ENCODE peak calls at places on chromosomes 13 and 19, in six cellular contexts. X, D, Q, K, Z and B are unnamed samples.

GRCh38 chr19:40363128-40363527 is 14.6 kb downstream of the PLD3 start:
- DNase-seq in X (no peak), D (no peak), Q (peak; percentile 66), K (no peak), Z (no peak), B (peak; percentile 82)

GRCh38 chr19:50535672-50536071 is 22.0 kb upstream of the ASPDH start:
- DNase-seq in Q (no peak), D (no peak), K (no peak), X (no peak), Z (no peak), B (no peak)

GRCh38 chr13:113115363-113116205 is 7.0 kb upstream of the F10 start:
- DNase-seq in Q (no peak), D (no peak), X (no peak), Z (no peak), K (no peak), B (no peak)

GRCh38 chr13:95156208-95156607 is 145.0 kb downstream of the ABCC4 start:
- DNase-seq in Z (peak; percentile 6), K (peak; percentile 50), X (no peak), Q (no peak), D (no peak), B (peak; percentile 6)

GRCh38 chr13:91647361-91647970 is 249.0 kb downstream of the GPC5 start:
- DNase-seq in X (no peak), Q (peak; percentile 77), D (no peak), Z (peak; percentile 26), K (no peak), B (peak; percentile 34)

GRCh38 chr13:34611678-34612077 is 330.4 kb upstream of the NBEA start:
- DNase-seq in K (no peak), X (no peak), Q (no peak), D (no peak), Z (no peak), B (no peak)

GRCh38 chr19:46326608-46327007 is 20.3 kb upstream of the PPP5C start:
- DNase-seq in X (no peak), K (no peak), D (no peak), Z (no peak), Q (no peak), B (no peak)

GRCh38 chr13:95301135-95301946 is at the start of gene ABCC4:
- DNase-seq in X (no peak), K (peak; percentile 72), Q (peak; percentile 81), Z (peak; percentile 51), D (peak; percentile 64), B (peak; percentile 79)

GRCh38 chr19:39053276-39054090 is 21.1 kb upstream of the FBXO27 start:
- DNase-seq in Q (no peak), Z (peak; percentile 68), X (no peak), D (no peak), K (no peak), B (no peak)

GRCh38 chr13:41621716-41622508 is 164.6 kb downstream of the RGCC start:
- DNase-seq in X (no peak), D (no peak), Q (no peak), K (no peak), Z (peak; percentile 35), B (no peak)

GRCh38 chr19:6593651-6594416 is 2.9 kb upstream of the CD70 start:
- DNase-seq in Z (no peak), X (no peak), D (no peak), Q (no peak), K (no peak), B (peak; percentile 83)

GRCh38 chr19:19110410-19111137 is 27.7 kb downstream of the TMEM161A start:
- DNase-seq in D (no peak), Q (no peak), X (no peak), Z (no peak), K (peak; percentile 31), B (no peak)

GRCh38 chr13:23654111-23655110 is 84.2 kb downstream of the TNFRSF19 start:
- DNase-seq in D (no peak), K (no peak), Q (no peak), X (no peak), Z (peak; percentile 88), B (no peak)

GRCh38 chr13:71759506-71760225 is 107.3 kb downstream of the DACH1 start:
- DNase-seq in Z (peak; percentile 10), D (no peak), X (no peak), Q (no peak), K (no peak), B (no peak)

GRCh38 chr13:111972261-111972780 is 94.6 kb upstream of the SOX1 start:
- DNase-seq in D (no peak), K (no peak), Q (no peak), Z (no peak), X (no peak), B (no peak)

GRCh38 chr19:8500158-8500557 is 2.3 kb downstream of the PRAM1 start:
- DNase-seq in D (no peak), K (no peak), Q (no peak), X (no peak), Z (no peak), B (peak; percentile 100)

GRCh38 chr13:110361365-110361911 is 54.4 kb downstream of the COL4A2 start:
- DNase-seq in Q (no peak), Z (no peak), K (no peak), X (no peak), D (no peak), B (no peak)

GRCh38 chr19:30742539-30742938 is 370.4 kb downstream of the ZNF536 start:
- DNase-seq in K (no peak), Z (no peak), D (no peak), Q (no peak), X (no peak), B (no peak)

DNA sequence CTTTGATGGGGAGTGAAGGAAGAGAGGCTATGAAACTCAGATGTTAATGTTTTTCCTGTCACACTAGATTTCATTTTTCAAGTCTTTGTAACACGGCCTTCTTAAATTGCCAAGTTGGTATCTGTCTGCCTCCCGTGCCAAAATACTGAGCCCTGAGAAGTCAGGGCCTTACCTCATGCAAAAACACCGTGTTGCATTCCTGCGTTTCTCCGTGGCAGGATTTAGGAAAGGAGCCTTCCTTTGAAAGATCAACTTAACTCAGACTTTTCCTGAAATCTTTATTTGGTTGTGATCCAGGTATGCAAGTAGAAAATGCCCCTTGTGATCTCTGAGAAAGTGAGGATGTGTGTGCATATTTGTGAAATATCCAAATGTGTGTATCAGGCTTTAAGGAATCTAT is 1291.0 kb upstream of the SLC10A2 start:
- DNase-seq in Z (no peak), Q (no peak), X (no peak), D (no peak), K (no peak), B (no peak)
- TF ChIP-seq MYC in Z (no peak), Q (no peak), X (no peak), D (no peak), K (no peak), B (no peak)

DNA sequence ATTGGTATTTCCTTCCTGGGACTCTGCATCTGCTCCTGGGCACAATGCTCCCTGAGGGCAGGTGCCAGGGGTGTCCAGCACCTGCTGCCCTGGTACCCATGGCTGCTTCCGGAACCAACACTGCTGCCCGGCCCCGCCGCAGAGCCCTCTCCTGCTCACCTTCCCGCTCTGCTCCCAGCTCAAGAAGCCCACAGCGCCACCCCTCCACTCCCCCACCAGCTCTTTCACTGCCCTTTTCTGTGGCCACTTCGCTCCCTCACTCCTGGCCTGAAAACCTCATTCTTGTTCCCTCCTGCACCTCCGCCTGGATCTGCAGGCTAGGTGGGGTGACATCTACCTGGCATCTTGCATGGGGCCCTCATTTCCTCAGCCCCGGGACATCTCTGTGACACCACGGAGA is 6.4 kb downstream of the ZNF787 start:
- DNase-seq in Z (no peak), D (no peak), Q (no peak), X (no peak), K (no peak), B (no peak)
- TF ChIP-seq POLR2A in Z (no peak), D (no peak), Q (peak; percentile 35), X (no peak), K (no peak), B (no peak)

GRCh38 chr13:22012676-22013075 is 341.8 kb downstream of the FGF9 start:
- DNase-seq in Z (no peak), Q (no peak), X (no peak), K (no peak), D (no peak), B (no peak)

GRCh38 chr13:22014469-22014868 is 343.6 kb downstream of the FGF9 start:
- DNase-seq in Q (no peak), D (no peak), X (no peak), K (no peak), Z (no peak), B (no peak)

GRCh38 chr13:22024381-22024994 is 353.6 kb downstream of the FGF9 start:
- DNase-seq in D (no peak), Q (no peak), Z (no peak), K (no peak), X (no peak), B (no peak)

GRCh38 chr13:22017226-22017625 is 346.4 kb downstream of the FGF9 start:
- DNase-seq in Z (no peak), X (peak; percentile 13), D (no peak), K (no peak), Q (no peak), B (peak; percentile 84)

DNA sequence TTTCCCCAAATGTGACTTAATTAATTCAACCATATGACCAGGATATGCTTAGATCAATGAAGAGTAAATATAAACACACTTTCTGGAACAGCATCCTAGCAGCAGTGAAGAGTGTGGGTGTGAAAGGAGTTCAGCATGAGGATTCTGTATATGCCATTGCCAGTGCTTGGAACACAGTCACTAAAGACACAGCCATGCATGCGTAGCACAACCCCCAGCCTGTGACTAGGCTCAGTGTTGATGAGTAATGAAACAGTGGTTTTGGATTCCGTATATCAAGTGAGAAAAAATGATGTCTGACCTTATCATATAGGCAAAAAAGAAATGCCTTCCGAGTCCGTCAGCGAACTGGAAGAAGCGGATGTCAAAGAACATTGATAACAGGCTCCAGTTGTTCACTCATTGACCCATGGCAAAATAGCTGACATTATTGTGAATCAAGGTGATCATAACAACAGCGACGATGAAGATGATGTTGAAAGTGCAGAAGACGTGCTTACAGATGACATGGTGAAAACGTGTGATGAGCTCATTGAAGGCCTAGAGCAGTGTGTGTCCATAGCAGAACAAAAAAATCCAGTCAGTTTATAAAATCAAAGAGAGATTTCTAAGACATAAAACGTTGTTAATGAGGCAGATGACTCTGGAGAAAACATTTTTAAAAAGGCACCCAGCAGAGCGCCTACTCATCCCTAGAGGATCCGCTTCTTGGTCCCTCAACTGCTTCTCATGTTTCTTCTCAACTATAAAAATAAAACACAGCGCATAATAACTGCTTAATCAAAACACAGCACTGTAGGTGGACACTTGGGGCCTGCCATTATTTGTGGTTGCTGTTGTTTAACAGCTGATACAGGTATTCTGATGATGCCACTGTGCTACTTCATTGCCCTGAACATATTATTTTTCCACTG is 347.7 kb downstream of the FGF9 start:
- DNase-seq in D (no peak), X (no peak), Q (no peak), Z (no peak), K (no peak), B (no peak)
- TF ChIP-seq MYC in D (no peak), X (no peak), Q (no peak), Z (no peak), K (no peak), B (no peak)

DNA sequence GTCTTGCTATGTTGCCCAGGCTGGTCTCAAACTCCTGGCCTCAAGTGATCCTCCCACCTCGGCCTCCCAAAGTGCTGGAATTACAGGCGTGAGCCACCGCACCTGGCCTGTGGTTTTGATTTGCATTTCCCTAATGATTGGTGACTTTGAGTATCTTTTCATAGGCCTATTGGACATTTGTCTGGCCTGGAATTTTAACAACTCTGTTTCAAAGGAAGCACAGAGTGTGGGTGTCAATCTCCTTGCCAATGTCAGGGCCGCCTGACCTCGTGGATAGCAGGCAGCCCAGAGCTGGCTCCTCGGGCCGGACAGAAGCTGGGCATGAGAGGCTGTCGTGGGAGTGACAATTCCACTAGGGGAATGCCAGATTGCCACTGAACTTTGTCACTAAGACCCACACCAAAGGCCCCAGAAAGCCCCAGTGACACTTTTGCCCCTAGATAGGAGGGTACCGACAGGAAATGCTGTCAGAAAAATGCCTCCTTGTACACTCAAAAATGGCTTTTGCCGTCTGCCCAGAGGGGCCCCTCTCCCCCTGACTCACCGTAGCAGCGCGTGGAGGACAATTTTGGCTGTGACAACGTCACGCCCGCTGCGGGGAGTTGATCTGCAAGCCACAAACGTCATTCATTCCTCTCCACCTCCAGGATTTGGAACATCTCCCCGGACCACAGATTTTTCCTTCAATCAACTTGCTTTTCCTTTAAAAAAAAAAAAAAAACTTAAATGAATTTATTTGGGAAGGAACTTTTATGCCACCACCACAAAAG is 11.7 kb upstream of the ADGRE5 start:
- DNase-seq in Q (peak; percentile 67), X (no peak), Z (no peak), D (no peak), K (no peak), B (peak; percentile 50)
- TF ChIP-seq POLR2A in Q (no peak), X (peak; percentile 44), Z (no peak), D (no peak), K (no peak), B (no peak)